ENCODE peak calls at places on chromosomes 16 and 17, in nine cellular contexts. L is activated CD4-positive, alpha-beta T cell treated with anti-CD3 and anti-CD28 coated beads for 48 hours; C is M059J; F is AML-193; M is activated effector memory CD4-positive, alpha-beta T cell treated with anti-CD3 and anti-CD28 coated beads, Interleukin-2, amount 50 U/mL, for 16 hours; I is lower lobe of right lung; N is stimulated activated CD8-positive, alpha-beta memory T cell treated with anti-CD3 and anti-CD28 coated beads, Interleukin-12 subunit alpha, Interleukin-12 subunit beta, amount 100 ng/mL, for 4 hours; T is activated B cell treated with CpG ODN at 0.5 μM for 24 hours; X is hypothalamus. Y is an unnamed sample.

GRCh38 chr17:9811086-9811485 is 10.8 kb downstream of the GSG1L2 start:
- DNase-seq in L (no peak), C (peak; percentile 75), F (no peak), M (no peak), I (no peak), N (no peak), T (no peak), X (no peak), Y (peak; percentile 32)

GRCh38 chr17:63358111-63358839 is 87.8 kb downstream of the CYB561 start:
- DNase-seq in L (no peak), C (peak; percentile 90), F (no peak), M (no peak), I (no peak), N (no peak), T (no peak), X (no peak), Y (peak; percentile 51)

GRCh38 chr16:57166951-57167350 is 18.9 kb downstream of the PSME3IP1 start:
- DNase-seq in L (no peak), C (no peak), F (peak; percentile 16), M (no peak), I (peak; percentile 66), N (no peak), T (no peak), X (no peak), Y (no peak)

GRCh38 chr17:82887255-82888164 is 47.7 kb upstream of the ZNF750 start:
- DNase-seq in L (no peak), C (no peak), F (peak; percentile 23), M (no peak), I (no peak), N (no peak), T (no peak), X (no peak), Y (no peak)

GRCh38 chr17:18107971-18108370 is 585 bp upstream of the MYO15A start:
- DNase-seq in L (no peak), C (no peak), F (no peak), M (no peak), I (no peak), N (no peak), T (no peak), X (no peak), Y (no peak)

GRCh38 chr17:47999612-48000011 is 28.7 kb downstream of the CDK5RAP3 start:
- DNase-seq in L (peak; percentile 18), C (peak; percentile 78), F (no peak), M (no peak), I (peak; percentile 32), N (no peak), T (no peak), X (no peak), Y (peak; percentile 35)

GRCh38 chr16:67719778-67720144 is 645 bp upstream of the GFOD2 start:
- DNase-seq in L (peak; percentile 17), C (peak; percentile 63), F (peak; percentile 19), M (no peak), I (no peak), N (no peak), T (no peak), X (peak; percentile 22), Y (peak; percentile 40)

GRCh38 chr17:64041912-64042311 is 21.5 kb upstream of the ICAM2 start:
- DNase-seq in L (no peak), C (no peak), F (no peak), M (peak; percentile 60), I (no peak), N (no peak), T (no peak), X (no peak), Y (no peak)

GRCh38 chr17:45956090-45956489 is 43.0 kb upstream of the STH start:
- DNase-seq in L (no peak), C (no peak), F (no peak), M (no peak), I (no peak), N (no peak), T (no peak), X (no peak), Y (no peak)

GRCh38 chr16:88703486-88704309 is 2.5 kb downstream of the RNF166 start:
- DNase-seq in L (peak; percentile 82), C (no peak), F (peak; percentile 79), M (peak; percentile 88), I (peak; percentile 90), N (peak; percentile 69), T (no peak), X (peak; percentile 26), Y (peak; percentile 47)

GRCh38 chr16:66408181-66409048 is 18.7 kb upstream of the BEAN1 start:
- DNase-seq in L (peak; percentile 49), C (peak; percentile 90), F (peak; percentile 76), M (no peak), I (no peak), N (no peak), T (no peak), X (no peak), Y (peak; percentile 80)

GRCh38 chr17:82351254-82351712 is 7.8 kb upstream of the TEX19 start:
- DNase-seq in L (no peak), C (no peak), F (no peak), M (no peak), I (no peak), N (no peak), T (no peak), X (no peak), Y (no peak)

GRCh38 chr16:82761858-82762257 is 135.1 kb downstream of the CDH13 start:
- DNase-seq in L (no peak), C (peak; percentile 71), F (no peak), M (no peak), I (no peak), N (no peak), T (no peak), X (no peak), Y (peak; percentile 27)

GRCh38 chr17:4853195-4853762 is 20.1 kb downstream of the MINK1 start:
- DNase-seq in L (peak; percentile 7), C (no peak), F (no peak), M (no peak), I (no peak), N (no peak), T (no peak), X (no peak), Y (no peak)

GRCh38 chr16:57987441-57988177 is 12.9 kb downstream of the ZNF319 start:
- DNase-seq in L (no peak), C (no peak), F (no peak), M (peak; percentile 53), I (peak; percentile 18), N (no peak), T (no peak), X (no peak), Y (no peak)

GRCh38 chr16:75252946-75253911 is 1.8 kb upstream of the BCAR1 start:
- DNase-seq in L (no peak), C (peak; percentile 75), F (no peak), M (no peak), I (peak; percentile 46), N (no peak), T (no peak), X (no peak), Y (no peak)

GRCh38 chr16:14003119-14003570 is 68.0 kb upstream of the MRTFB start:
- DNase-seq in L (no peak), C (peak; percentile 80), F (peak; percentile 12), M (no peak), I (peak; percentile 84), N (no peak), T (no peak), X (no peak), Y (peak; percentile 75)

GRCh38 chr17:42989146-42989545 is 8.8 kb downstream of the RUNDC1 start:
- DNase-seq in L (no peak), C (no peak), F (no peak), M (peak; percentile 21), I (no peak), N (no peak), T (no peak), X (no peak), Y (no peak)

GRCh38 chr17:81126281-81127132 is 38.8 kb upstream of the PVALEF start:
- DNase-seq in L (no peak), C (no peak), F (no peak), M (no peak), I (no peak), N (no peak), T (no peak), X (peak; percentile 45), Y (no peak)

GRCh38 chr16:60166111-60166510 is 1432.0 kb upstream of the GOT2 start:
- DNase-seq in L (no peak), C (peak; percentile 60), F (no peak), M (no peak), I (no peak), N (no peak), T (no peak), X (no peak), Y (no peak)

GRCh38 chr17:45640141-45640850 is 143.8 kb upstream of the CRHR1 start:
- DNase-seq in L (peak; percentile 80), C (peak; percentile 63), F (no peak), M (peak; percentile 88), I (peak; percentile 67), N (peak; percentile 42), T (peak; percentile 56), X (no peak), Y (peak; percentile 69)

GRCh38 chr16:67481561-67482259 is 753 bp upstream of the ATP6V0D1 start:
- DNase-seq in L (peak; percentile 70), C (peak; percentile 12), F (no peak), M (peak; percentile 80), I (peak; percentile 60), N (no peak), T (no peak), X (no peak), Y (peak; percentile 19)

GRCh38 chr17:47941998-47942490 is 673 bp downstream of the PNPO start:
- DNase-seq in L (peak; percentile 25), C (no peak), F (no peak), M (peak; percentile 65), I (no peak), N (no peak), T (no peak), X (no peak), Y (no peak)

GRCh38 chr17:83180264-83180995 is 101.0 kb downstream of the METRNL start:
- DNase-seq in L (no peak), C (no peak), F (no peak), M (peak; percentile 47), I (no peak), N (no peak), T (no peak), X (no peak), Y (no peak)

GRCh38 chr17:77802811-77803220 is 155.7 kb upstream of the TNRC6C start:
- DNase-seq in L (no peak), C (peak; percentile 36), F (no peak), M (no peak), I (no peak), N (no peak), T (no peak), X (no peak), Y (peak; percentile 48)

GRCh38 chr16:21565816-21566669 is 33.3 kb upstream of the METTL9 start:
- DNase-seq in L (no peak), C (peak; percentile 22), F (no peak), M (peak; percentile 42), I (no peak), N (no peak), T (no peak), X (no peak), Y (no peak)

GRCh38 chr17:263271-263670 is 81.8 kb upstream of the DOC2B start:
- DNase-seq in L (no peak), C (no peak), F (no peak), M (peak; percentile 21), I (peak; percentile 13), N (no peak), T (no peak), X (no peak), Y (no peak)

GRCh38 chr16:12011565-12011964 is 35.0 kb downstream of the SNX29 start:
- DNase-seq in L (no peak), C (no peak), F (no peak), M (no peak), I (no peak), N (no peak), T (no peak), X (no peak), Y (no peak)

GRCh38 chr16:85028638-85029412 is 1.2 kb downstream of the KIAA0513 start:
- DNase-seq in L (peak; percentile 86), C (peak; percentile 79), F (no peak), M (peak; percentile 91), I (no peak), N (peak; percentile 48), T (peak; percentile 22), X (no peak), Y (peak; percentile 63)

GRCh38 chr16:80518436-80518835 is 22.4 kb upstream of the DYNLRB2 start:
- DNase-seq in L (peak; percentile 38), C (peak; percentile 27), F (no peak), M (no peak), I (no peak), N (no peak), T (no peak), X (no peak), Y (peak; percentile 16)

GRCh38 chr17:2009737-2010136 is 15.4 kb downstream of the RTN4RL1 start:
- DNase-seq in L (no peak), C (no peak), F (no peak), M (no peak), I (no peak), N (no peak), T (no peak), X (no peak), Y (no peak)